ENCODE peak calls at places on chromosomes 6 and 20, in seven cellular contexts. X, W, D, B, O, Z and M are unnamed samples.

GRCh38 chr20:4961746-4962145 is 39.6 kb downstream of the SLC23A2 start:
- DNase-seq in Z (peak), B (no peak), O (no peak), W (peak), D (no peak), X (peak), M (no peak)

GRCh38 chr6:163083141-163083540 is 331.4 kb upstream of the QKI start:
- DNase-seq in D (no peak), W (no peak), O (no peak), B (no peak), Z (no peak), X (no peak), M (no peak)

GRCh38 chr6:150711061-150711460 is 111.4 kb downstream of the PLEKHG1 start:
- DNase-seq in O (no peak), Z (no peak), D (no peak), B (no peak), X (no peak), W (no peak), M (no peak)

GRCh38 chr20:14919473-14920157 is 582.2 kb upstream of the FLRT3 start:
- DNase-seq in B (no peak), O (no peak), X (no peak), D (peak), W (no peak), Z (peak), M (no peak)

GRCh38 chr20:11140359-11140758 is 466.6 kb upstream of the JAG1 start:
- DNase-seq in Z (peak), X (peak), O (no peak), D (no peak), B (no peak), W (peak), M (no peak)

GRCh38 chr6:43376551-43376981 is 7.1 kb upstream of the ZNF318 start:
- DNase-seq in W (peak), O (no peak), D (no peak), B (no peak), Z (no peak), X (no peak), M (no peak)

GRCh38 chr6:23537828-23538227 is 588.2 kb upstream of the NRSN1 start:
- DNase-seq in O (no peak), X (no peak), W (no peak), B (no peak), Z (no peak), D (no peak), M (no peak)

GRCh38 chr6:71488186-71488585 is 199.6 kb downstream of the OGFRL1 start:
- DNase-seq in O (no peak), Z (no peak), W (no peak), X (no peak), B (no peak), D (peak), M (no peak)

GRCh38 chr6:3403244-3404154 is 53.4 kb downstream of the SLC22A23 start:
- DNase-seq in O (no peak), X (no peak), B (peak), Z (peak), D (peak), W (peak), M (no peak)

GRCh38 chr6:100281471-100281878 is 183.2 kb downstream of the SIM1 start:
- DNase-seq in D (peak), Z (no peak), X (no peak), O (no peak), B (no peak), W (peak), M (no peak)

GRCh38 chr6:32194825-32195651 is 2.6 kb upstream of the GPSM3 start:
- DNase-seq in B (peak), X (peak), Z (peak), W (peak), O (no peak), D (peak), M (no peak)

GRCh38 chr20:32577023-32577422 is 8.1 kb downstream of the NOL4L start:
- DNase-seq in B (no peak), W (no peak), X (no peak), D (no peak), O (no peak), Z (no peak), M (no peak)

GRCh38 chr6:121868191-121868590 is 432.7 kb downstream of the GJA1 start:
- DNase-seq in X (no peak), B (no peak), Z (no peak), D (no peak), W (peak), O (no peak), M (no peak)

GRCh38 chr20:33018169-33018931 is 10.8 kb downstream of the BPIFB2 start:
- DNase-seq in X (no peak), D (no peak), Z (no peak), B (no peak), W (no peak), O (no peak), M (no peak)

GRCh38 chr6:93420163-93420806 is 926 bp upstream of the EPHA7 start:
- DNase-seq in D (no peak), O (no peak), B (no peak), X (no peak), W (peak), Z (no peak), M (no peak)

GRCh38 chr6:13916230-13916944 is 8.4 kb upstream of the RNF182 start:
- DNase-seq in D (peak), O (no peak), X (peak), W (peak), Z (no peak), B (peak), M (no peak)

GRCh38 chr20:23156842-23157423 is 70.8 kb upstream of the CD93 start:
- DNase-seq in X (no peak), B (no peak), Z (no peak), D (no peak), O (no peak), W (no peak), M (no peak)

GRCh38 chr6:130425532-130425931 is 59.7 kb downstream of the TMEM200A start:
- DNase-seq in B (no peak), O (no peak), W (peak), X (peak), Z (no peak), D (no peak), M (no peak)

GRCh38 chr6:159217595-159218275 is 48.5 kb downstream of the FNDC1 start:
- DNase-seq in W (peak), O (no peak), Z (peak), D (peak), B (peak), X (peak), M (no peak)

GRCh38 chr6:152462716-152463115 is 174.4 kb downstream of the SYNE1 start:
- DNase-seq in B (no peak), Z (no peak), D (no peak), O (no peak), W (no peak), X (no peak), M (no peak)

GRCh38 chr6:34237722-34238506 is 1.2 kb downstream of the HMGA1 start:
- DNase-seq in O (peak), B (peak), W (peak), X (no peak), D (peak), Z (peak), M (no peak)

GRCh38 chr6:22029169-22029568 is 267.7 kb downstream of the PRL start:
- DNase-seq in W (peak), D (no peak), B (no peak), X (peak), O (no peak), Z (no peak), M (no peak)

GRCh38 chr6:49526598-49526997 is 23.9 kb upstream of the C6orf141 start:
- DNase-seq in D (no peak), W (no peak), X (no peak), B (no peak), Z (no peak), O (no peak), M (no peak)

GRCh38 chr20:62466071-62466760 is 9.6 kb downstream of the GATA5 start:
- DNase-seq in B (no peak), Z (no peak), O (no peak), X (no peak), W (no peak), D (no peak), M (no peak)

GRCh38 chr6:168608113-168608400 is 167.1 kb downstream of the SMOC2 start:
- DNase-seq in O (no peak), B (no peak), W (no peak), D (no peak), X (no peak), Z (no peak), M (no peak)

GRCh38 chr6:142946924-142947701 is 2.1 kb upstream of the HIVEP2 start:
- DNase-seq in B (peak), O (peak), W (peak), D (peak), Z (peak), X (peak), M (peak)

GRCh38 chr20:40925829-40926228 is 102.8 kb upstream of the TOP1 start:
- DNase-seq in X (no peak), W (no peak), B (no peak), O (no peak), D (no peak), Z (no peak), M (no peak)

GRCh38 chr6:17633465-17634188 is 33.5 kb downstream of the FAM8A1 start:
- DNase-seq in X (no peak), B (no peak), Z (no peak), O (no peak), W (no peak), D (no peak), M (no peak)

GRCh38 chr20:36573798-36574277 is 441 bp downstream of the TGIF2 start:
- DNase-seq in D (peak), B (peak), W (no peak), X (no peak), O (peak), Z (no peak), M (peak)

GRCh38 chr6:163750436-163751031 is 336.0 kb downstream of the QKI start:
- DNase-seq in Z (no peak), D (no peak), W (no peak), X (no peak), O (no peak), B (no peak), M (no peak)

GRCh38 chr6:84072452-84072997 is 39.0 kb downstream of the MRAP2 start:
- DNase-seq in W (no peak), O (no peak), D (no peak), X (no peak), Z (no peak), B (no peak), M (no peak)

GRCh38 chr20:266604-267562 is 9.4 kb downstream of the DEFB132 start:
- DNase-seq in Z (peak), X (peak), O (peak), B (peak), D (peak), W (peak), M (peak)

GRCh38 chr6:103273048-103273447 is 1586.7 kb downstream of the HACE1 start:
- DNase-seq in D (no peak), Z (peak), X (no peak), W (peak), O (no peak), B (no peak), M (no peak)

GRCh38 chr20:55390791-55391190 is 614.5 kb downstream of the CBLN4 start:
- DNase-seq in W (no peak), X (peak), B (no peak), Z (no peak), D (no peak), O (no peak), M (no peak)

GRCh38 chr6:129369737-129370136 is 340.2 kb downstream of the ARHGAP18 start:
- DNase-seq in D (no peak), O (no peak), B (no peak), W (no peak), X (no peak), Z (no peak), M (no peak)
- H3K4me3 ChIP-seq in D (no peak), O (no peak), B (no peak), W (no peak), X (peak), Z (no peak), M (no peak)

GRCh38 chr6:160297310-160297709 is 38.7 kb upstream of the SLC22A2 start:
- DNase-seq in B (no peak), D (peak), W (no peak), O (no peak), Z (peak), X (no peak), M (no peak)
- TF ChIP-seq CTCF in B (no peak), D (no peak), W (no peak), O (peak), Z (no peak), X (no peak), M (no peak)

DNA sequence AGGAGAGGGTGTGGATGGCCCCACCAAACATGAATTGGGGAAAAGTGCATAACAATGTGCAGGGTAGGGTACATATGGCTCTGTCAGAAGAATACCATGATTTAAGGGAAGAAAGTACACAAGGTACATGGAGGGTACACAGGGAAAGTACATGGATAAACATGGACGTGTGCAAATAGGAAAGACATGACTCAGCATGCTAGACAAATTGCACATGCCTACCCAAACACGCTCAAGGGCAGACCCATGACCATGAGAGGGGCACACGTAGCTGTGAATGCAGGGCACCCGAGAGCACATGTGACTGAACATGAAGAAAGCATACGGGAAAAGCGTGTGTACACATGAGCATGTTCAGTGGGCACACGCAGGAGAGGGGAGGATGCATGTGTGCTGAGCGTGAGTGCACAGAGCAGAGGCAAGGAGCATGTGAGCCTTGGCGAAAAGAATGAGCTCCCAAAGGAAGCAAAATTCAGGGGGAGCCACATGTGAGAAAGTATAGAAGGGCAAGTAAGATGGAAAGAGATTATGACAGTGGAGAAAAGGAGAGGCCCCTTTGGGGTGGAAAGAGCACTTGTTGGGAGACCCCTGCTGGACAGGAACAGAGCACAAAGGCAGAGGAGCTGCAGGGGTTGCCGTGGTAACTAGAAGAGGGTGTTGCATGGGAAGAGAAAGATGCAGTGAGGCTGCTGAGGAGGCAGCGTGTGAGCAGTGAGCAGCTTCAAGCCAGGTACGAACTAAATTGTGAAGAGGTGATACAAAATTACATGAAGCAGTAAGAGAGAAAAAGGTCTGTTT is 17.8 kb downstream of the OR2H2 start:
- DNase-seq in O (no peak), X (peak), B (peak), W (peak), Z (peak), D (no peak), M (no peak)
- H3K4me3 ChIP-seq in O (no peak), X (no peak), B (no peak), W (no peak), Z (no peak), D (no peak), M (no peak)

GRCh38 chr20:3213226-3213625 is 3.9 kb downstream of the ITPA start:
- DNase-seq in Z (no peak), D (no peak), W (no peak), B (no peak), O (no peak), X (no peak), M (no peak)

GRCh38 chr20:3221398-3222226 is 12.3 kb downstream of the ITPA start:
- DNase-seq in D (no peak), W (no peak), Z (no peak), X (no peak), O (no peak), B (no peak), M (no peak)

GRCh38 chr20:3223937-3224680 is 14.8 kb downstream of the ITPA start:
- DNase-seq in Z (no peak), B (no peak), O (no peak), X (no peak), W (no peak), D (no peak), M (no peak)

GRCh38 chr20:3222635-3223600 is 13.6 kb downstream of the ITPA start:
- DNase-seq in B (peak), D (peak), Z (peak), O (no peak), X (no peak), W (no peak), M (peak)

DNA sequence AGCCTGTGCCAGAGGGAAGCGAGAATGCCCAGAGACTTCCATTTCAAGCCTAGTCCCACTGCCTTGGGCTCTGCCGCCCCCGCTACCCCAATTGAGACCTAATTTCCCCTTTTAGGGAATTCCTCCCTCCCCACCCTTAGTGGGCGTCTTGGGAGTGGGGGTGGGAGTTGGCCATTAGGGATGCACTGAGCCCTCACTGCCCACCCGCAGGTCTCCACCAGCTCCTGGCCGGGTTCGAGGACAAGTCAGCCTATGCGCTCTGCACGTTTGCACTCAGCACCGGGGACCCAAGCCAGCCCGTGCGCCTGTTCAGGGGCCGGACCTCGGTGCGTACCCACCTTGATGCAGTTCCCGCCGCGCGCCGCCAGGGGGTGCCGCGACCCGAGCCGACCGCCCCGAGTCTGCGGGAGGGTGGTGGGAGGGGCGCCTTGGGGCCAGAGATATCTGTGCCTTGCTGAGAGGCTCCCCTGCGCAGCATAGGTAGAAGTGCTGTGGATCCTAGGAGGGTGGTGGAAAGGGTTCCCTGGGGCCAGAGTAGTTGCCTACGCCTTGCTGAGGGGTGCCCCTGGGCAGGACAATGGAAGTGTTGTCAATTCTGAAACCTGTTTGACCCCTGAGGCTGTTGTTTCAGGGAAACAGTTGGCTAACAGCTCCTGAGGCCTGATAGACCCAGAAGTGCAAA is 9.2 kb downstream of the ITPA start:
- DNase-seq in Z (peak), D (peak), W (peak), B (peak), O (peak), X (no peak), M (peak)
- TF ChIP-seq CTCF in Z (peak), D (peak), W (peak), B (peak), O (peak), X (peak), M (peak)

DNA sequence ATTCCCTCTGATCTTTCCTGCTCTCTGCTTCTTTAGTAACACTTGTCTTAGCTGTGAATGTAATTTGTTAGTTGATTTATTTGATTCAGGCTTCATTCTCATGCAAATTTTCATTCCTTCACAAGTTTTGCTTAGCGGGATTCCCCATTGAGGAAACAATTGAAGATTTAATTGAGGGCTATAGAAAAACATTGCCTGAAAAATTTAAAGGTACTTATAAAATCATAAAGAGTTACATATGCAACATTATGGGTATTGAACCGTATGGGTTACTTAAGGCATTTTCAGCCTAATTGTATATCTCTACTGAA is 11.9 kb upstream of the ZSCAN9 start:
- DNase-seq in X (no peak), B (no peak), Z (no peak), W (no peak), D (no peak), O (no peak), M (no peak)
- H3K4me3 ChIP-seq in X (peak), B (no peak), Z (peak), W (no peak), D (no peak), O (peak), M (no peak)

GRCh38 chr6:30721198-30722024 is 1.3 kb downstream of the TUBB start:
- DNase-seq in B (peak), W (peak), Z (peak), X (peak), O (peak), D (peak), M (peak)

GRCh38 chr6:30720738-30721197 is 616 bp downstream of the TUBB start:
- DNase-seq in D (peak), B (peak), W (peak), Z (peak), O (peak), X (no peak), M (peak)

GRCh38 chr6:30722280-30723112 is 2.3 kb downstream of the TUBB start:
- DNase-seq in O (peak), W (peak), B (peak), D (peak), Z (peak), X (no peak), M (peak)

GRCh38 chr6:30719356-30719755 is 796 bp upstream of the TUBB start:
- DNase-seq in W (no peak), X (no peak), D (no peak), B (no peak), O (no peak), Z (no peak), M (no peak)

GRCh38 chr6:30719791-30720737 is at the start of gene TUBB:
- DNase-seq in B (peak), Z (peak), X (peak), D (peak), W (peak), O (peak), M (peak)
- TF ChIP-seq CTCF in B (no peak), Z (no peak), X (no peak), D (no peak), W (peak), O (peak), M (no peak)

DNA sequence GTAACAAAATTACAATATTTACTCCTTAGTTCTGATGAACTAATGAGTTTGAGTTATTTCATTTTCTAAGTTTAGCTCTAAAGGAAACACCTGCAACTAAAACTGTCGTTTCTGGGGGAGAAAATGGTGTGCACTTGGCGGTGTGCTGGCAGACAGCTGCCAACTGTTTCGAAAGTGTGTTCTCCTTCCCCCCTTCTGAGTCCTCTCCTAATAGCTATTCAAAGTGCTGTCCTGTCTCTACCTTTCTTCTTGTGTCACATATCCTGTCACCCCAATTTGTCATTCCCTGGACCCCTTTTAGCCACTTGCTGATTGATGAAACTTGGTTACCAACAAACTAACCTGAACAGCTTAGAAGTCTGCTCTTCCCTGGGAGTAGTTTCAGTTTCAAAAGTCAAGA is 4.9 kb upstream of the UBE2J1 start:
- DNase-seq in X (no peak), D (no peak), B (no peak), O (no peak), W (no peak), Z (no peak), M (no peak)
- H3K4me3 ChIP-seq in X (no peak), D (no peak), B (no peak), O (peak), W (no peak), Z (no peak), M (peak)

GRCh38 chr6:111237757-111238260 is 150.5 kb downstream of the SLC16A10 start:
- DNase-seq in Z (no peak), D (no peak), X (no peak), O (no peak), B (no peak), W (no peak), M (no peak)
- TF ChIP-seq CTCF in Z (no peak), D (no peak), X (no peak), O (no peak), B (no peak), W (no peak), M (no peak)